ENCODE peak calls at places on chromosomes 16 and 17, in nine cellular contexts. T is RWPE1, E is GM13977, Q is cardiac fibroblast, F is ovary, I is endothelial cell, B is A549, J is brain microvascular endothelial cell, U is heart right ventricle. G is an unnamed sample.

GRCh38 chr17:57349533-57350227 is 93.4 kb downstream of the MSI2 start:
- DNase-seq in Q (no peak), T (no peak), E (no peak), J (no peak), I (no peak), B (no peak), U (no peak), F (no peak), G (no peak)

GRCh38 chr16:50247906-50248608 is 18.3 kb upstream of the ADCY7 start:
- DNase-seq in E (no peak), J (no peak), F (no peak), B (no peak), U (no peak), Q (no peak), T (no peak), I (no peak), G (no peak)

GRCh38 chr17:1095853-1096675 is 83.7 kb downstream of the ABR start:
- DNase-seq in U (no peak), F (no peak), T (no peak), B (no peak), Q (no peak), I (no peak), J (no peak), E (no peak), G (no peak)

GRCh38 chr17:76909971-76910760 is 42.0 kb downstream of the MGAT5B start:
- DNase-seq in I (peak), U (peak), F (peak), T (peak), B (peak), E (peak), Q (peak), J (peak), G (peak)

GRCh38 chr16:49528035-49528434 is 154.4 kb downstream of the C16orf78 start:
- DNase-seq in Q (peak), J (peak), B (no peak), E (peak), U (no peak), I (no peak), T (no peak), F (no peak), G (no peak)

GRCh38 chr16:4608704-4608980 is 6.0 kb downstream of the UBALD1 start:
- DNase-seq in B (no peak), Q (no peak), E (no peak), J (no peak), T (no peak), U (no peak), I (no peak), F (no peak), G (no peak)

GRCh38 chr17:41792835-41793748 is 6.6 kb upstream of the JUP start:
- DNase-seq in E (no peak), T (peak), J (peak), F (peak), I (no peak), B (peak), Q (peak), U (peak), G (peak)

GRCh38 chr16:83305092-83305491 is 502.7 kb upstream of the HSBP1 start:
- DNase-seq in Q (peak), E (no peak), I (no peak), U (no peak), T (peak), B (no peak), F (no peak), J (peak), G (peak)

GRCh38 chr17:34579017-34579946 is at the start of gene TMEM132E:
- DNase-seq in E (peak), B (no peak), U (peak), J (no peak), T (no peak), I (peak), F (peak), Q (peak), G (no peak)

GRCh38 chr17:68057531-68057952 is 22.0 kb downstream of the KPNA2 start:
- DNase-seq in F (no peak), E (no peak), Q (peak), I (peak), B (no peak), T (no peak), J (peak), U (no peak), G (peak)

GRCh38 chr16:9934723-9935508 is 247.3 kb downstream of the GRIN2A start:
- DNase-seq in Q (no peak), J (no peak), E (no peak), B (no peak), I (no peak), U (peak), F (peak), T (no peak), G (no peak)

GRCh38 chr16:50598256-50598894 is 50.2 kb downstream of the NKD1 start:
- DNase-seq in B (no peak), F (no peak), I (no peak), E (no peak), Q (no peak), T (no peak), J (no peak), U (peak), G (no peak)

GRCh38 chr17:80264048-80264792 is 3.6 kb downstream of the RNF213 start:
- DNase-seq in U (no peak), T (no peak), F (no peak), B (no peak), J (no peak), Q (no peak), I (no peak), E (no peak), G (no peak)

GRCh38 chr16:20676867-20677266 is 20.6 kb downstream of the ACSM1 start:
- DNase-seq in Q (no peak), J (no peak), I (no peak), U (no peak), E (no peak), B (no peak), T (no peak), F (no peak), G (no peak)

GRCh38 chr16:15879255-15879804 is 9.1 kb downstream of the CEP20 start:
- DNase-seq in F (no peak), J (peak), U (no peak), B (peak), Q (peak), E (no peak), I (no peak), T (peak), G (peak)

GRCh38 chr17:6796887-6797490 is 21.0 kb downstream of the FBXO39 start:
- DNase-seq in B (no peak), F (no peak), U (no peak), T (peak), Q (no peak), J (no peak), I (no peak), E (no peak), G (peak)

GRCh38 chr17:73281926-73282325 is 20.2 kb upstream of the CPSF4L start:
- DNase-seq in E (peak), J (no peak), Q (no peak), I (no peak), F (no peak), B (no peak), U (no peak), T (no peak), G (no peak)

GRCh38 chr17:80394629-80395216 is 20.2 kb upstream of the ENDOV start:
- DNase-seq in T (no peak), Q (no peak), I (no peak), B (no peak), U (no peak), J (no peak), F (no peak), E (no peak), G (no peak)

GRCh38 chr16:30902070-30902972 is 5.9 kb downstream of the CTF1 start:
- DNase-seq in J (peak), U (peak), E (peak), F (peak), B (peak), T (peak), I (peak), Q (peak), G (peak)

GRCh38 chr17:54916721-54917120 is 16.1 kb downstream of the TOM1L1 start:
- DNase-seq in T (no peak), B (no peak), Q (no peak), F (no peak), J (no peak), I (no peak), U (no peak), E (no peak), G (no peak)

GRCh38 chr17:65222216-65222738 is 85.1 kb downstream of the RGS9 start:
- DNase-seq in F (no peak), B (no peak), T (no peak), E (no peak), U (no peak), Q (no peak), J (no peak), I (no peak), G (no peak)

GRCh38 chr17:61289408-61290385 is 109.9 kb upstream of the TBX2 start:
- DNase-seq in T (no peak), E (no peak), F (no peak), I (no peak), Q (no peak), U (no peak), J (no peak), B (no peak), G (no peak)

GRCh38 chr17:41585301-41585700 is 1.4 kb downstream of the KRT14 start:
- DNase-seq in E (no peak), Q (no peak), T (no peak), J (no peak), B (no peak), F (no peak), I (no peak), U (no peak), G (no peak)

GRCh38 chr16:28878083-28878926 is at the start of gene ATP2A1:
- DNase-seq in T (no peak), E (no peak), B (no peak), J (no peak), Q (no peak), U (no peak), F (no peak), I (no peak), G (no peak)

GRCh38 chr16:53967172-53967571 is 263.2 kb downstream of the FTO start:
- DNase-seq in E (no peak), F (no peak), I (no peak), J (no peak), Q (no peak), B (no peak), U (no peak), T (no peak), G (no peak)

GRCh38 chr16:84308120-84308519 is 13.4 kb downstream of the WFDC1 start:
- DNase-seq in T (peak), I (peak), F (peak), B (peak), E (peak), U (peak), J (no peak), Q (peak), G (peak)

GRCh38 chr16:57661510-57661909 is 6.6 kb upstream of the ADGRG3 start:
- DNase-seq in F (no peak), U (no peak), E (no peak), J (no peak), B (no peak), T (no peak), I (no peak), Q (no peak), G (no peak)

GRCh38 chr17:73414171-73414955 is 102.6 kb upstream of the CDC42EP4 start:
- DNase-seq in I (no peak), E (no peak), B (no peak), J (no peak), Q (no peak), U (no peak), F (no peak), T (no peak), G (no peak)

DNA sequence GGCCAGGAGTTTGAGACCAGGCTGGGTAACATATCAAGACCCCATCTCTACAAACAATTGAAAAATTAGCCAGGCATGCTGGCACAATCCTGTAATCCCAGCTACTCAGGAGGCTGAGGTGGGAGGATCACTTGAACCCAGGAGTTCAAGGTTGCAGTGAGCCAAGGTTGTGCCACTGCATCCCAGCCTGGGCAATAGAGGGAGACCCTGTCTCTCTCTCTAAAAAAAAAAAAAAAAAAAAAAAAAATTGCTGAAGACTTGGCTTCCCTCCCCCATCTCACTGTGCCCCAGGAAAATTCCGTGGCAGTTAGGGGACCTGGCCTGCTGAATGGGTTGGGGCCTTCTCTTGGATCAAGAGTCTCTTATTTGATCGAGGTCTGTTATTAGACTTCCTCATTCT is at the start of gene ODF4:
- DNase-seq in J (no peak), E (no peak), T (no peak), U (no peak), B (no peak), Q (no peak), I (no peak), F (no peak), G (no peak)
- TF ChIP-seq CTCF in J (no peak), E (no peak), T (no peak), U (no peak), B (no peak), Q (no peak), I (no peak), F (no peak), G (no peak)

GRCh38 chr16:24800586-24800985 is 45.2 kb upstream of the SLC5A11 start:
- DNase-seq in Q (peak), U (no peak), B (peak), E (no peak), T (peak), J (peak), I (no peak), F (no peak), G (peak)
- TF ChIP-seq CTCF in Q (peak), U (peak), B (peak), E (no peak), T (peak), J (peak), I (no peak), F (no peak), G (peak)

GRCh38 chr16:66267287-66268137 is 99.0 kb upstream of the CDH5 start:
- DNase-seq in I (no peak), J (no peak), F (peak), Q (peak), E (no peak), T (no peak), B (no peak), U (no peak), G (no peak)

GRCh38 chr16:66264311-66265105 is 102.0 kb upstream of the CDH5 start:
- DNase-seq in B (no peak), U (no peak), F (no peak), E (no peak), T (no peak), J (no peak), I (no peak), Q (no peak), G (no peak)

GRCh38 chr16:66265106-66265415 is 101.4 kb upstream of the CDH5 start:
- DNase-seq in J (no peak), T (no peak), E (no peak), I (no peak), Q (no peak), U (no peak), B (no peak), F (no peak), G (no peak)

GRCh38 chr16:66265556-66266133 is 100.8 kb upstream of the CDH5 start:
- DNase-seq in I (no peak), E (no peak), F (no peak), Q (no peak), U (no peak), T (no peak), B (no peak), J (no peak), G (no peak)

GRCh38 chr16:66266436-66267286 is 99.8 kb upstream of the CDH5 start:
- DNase-seq in E (no peak), Q (peak), B (no peak), U (peak), J (peak), I (no peak), F (peak), T (no peak), G (no peak)
- TF ChIP-seq CTCF in E (no peak), Q (peak), B (no peak), U (no peak), J (peak), I (no peak), F (no peak), T (no peak), G (no peak)

GRCh38 chr16:14004031-14004718 is 66.9 kb upstream of the MRTFB start:
- DNase-seq in U (peak), T (no peak), I (no peak), E (no peak), B (no peak), F (peak), Q (no peak), J (no peak), G (no peak)

GRCh38 chr16:14004719-14005315 is 66.3 kb upstream of the MRTFB start:
- DNase-seq in B (no peak), U (no peak), E (no peak), F (no peak), T (no peak), I (no peak), J (no peak), Q (no peak), G (no peak)

GRCh38 chr16:14001521-14001920 is 69.6 kb upstream of the MRTFB start:
- DNase-seq in I (no peak), U (no peak), F (no peak), Q (no peak), B (no peak), E (no peak), J (no peak), T (no peak), G (no peak)

GRCh38 chr16:14002416-14002815 is 68.7 kb upstream of the MRTFB start:
- DNase-seq in F (no peak), B (no peak), Q (no peak), T (no peak), E (no peak), U (no peak), J (no peak), I (no peak), G (no peak)

GRCh38 chr16:14003119-14003570 is 68.0 kb upstream of the MRTFB start:
- DNase-seq in U (peak), J (peak), T (peak), Q (peak), F (peak), B (no peak), I (peak), E (no peak), G (peak)
- TF ChIP-seq CTCF in U (no peak), J (peak), T (no peak), Q (no peak), F (no peak), B (no peak), I (no peak), E (no peak), G (no peak)

GRCh38 chr16:52805559-52806168 is 247.0 kb downstream of the CHD9NB start:
- DNase-seq in E (no peak), T (no peak), J (no peak), F (no peak), I (no peak), U (no peak), B (no peak), Q (no peak), G (no peak)
- TF ChIP-seq CTCF in E (no peak), T (no peak), J (no peak), F (no peak), I (no peak), U (no peak), B (no peak), Q (no peak), G (no peak)

DNA sequence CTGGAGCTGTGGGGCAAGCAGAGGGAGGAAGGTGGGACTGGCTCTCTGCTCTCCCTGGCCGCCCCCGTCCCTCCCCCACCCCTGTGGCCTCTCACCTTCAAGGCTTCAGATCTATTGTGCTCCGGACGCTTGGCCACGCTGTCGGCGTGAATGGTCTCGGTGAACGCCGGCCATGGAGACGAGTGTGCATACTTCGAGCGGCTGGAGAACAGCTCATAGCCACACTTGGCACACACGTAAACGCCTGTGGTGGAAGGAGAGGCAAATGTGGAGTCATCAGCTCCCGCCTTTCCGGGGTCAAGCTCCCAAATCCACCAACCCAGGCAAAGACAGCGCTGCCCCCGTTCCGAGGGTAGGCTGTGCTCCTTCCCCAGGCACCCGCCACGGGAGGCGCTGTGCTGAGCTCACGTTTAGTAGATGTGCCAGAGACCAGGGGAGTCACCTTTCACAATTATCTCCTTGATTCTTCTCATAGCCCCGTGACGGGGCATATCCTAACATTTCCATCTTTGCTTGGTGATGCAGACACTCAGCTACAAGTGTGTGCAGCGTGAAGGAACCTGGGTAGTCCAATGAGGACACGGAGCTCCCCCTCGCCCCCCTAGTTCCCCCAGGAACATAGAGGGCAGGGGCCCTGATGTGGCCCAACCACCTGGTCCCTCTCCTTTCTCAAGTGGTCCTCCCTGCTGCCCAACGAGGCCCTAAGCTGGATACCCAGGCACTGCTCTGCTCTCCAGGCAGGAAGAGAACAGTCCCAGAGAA is 1.7 kb downstream of the MSRB1 start:
- DNase-seq in J (peak), E (no peak), B (no peak), F (no peak), Q (peak), I (peak), U (no peak), T (no peak), G (no peak)
- TF ChIP-seq CTCF in J (peak), E (no peak), B (peak), F (no peak), Q (no peak), I (peak), U (peak), T (no peak), G (no peak)

GRCh38 chr17:43588121-43588520 is 42.0 kb upstream of the ETV4 start:
- DNase-seq in F (no peak), B (no peak), E (no peak), U (no peak), Q (no peak), J (no peak), I (no peak), T (no peak), G (no peak)

GRCh38 chr17:43595466-43595865 is 49.3 kb upstream of the ETV4 start:
- DNase-seq in F (no peak), I (no peak), Q (no peak), J (no peak), T (no peak), B (no peak), E (no peak), U (no peak), G (no peak)

GRCh38 chr17:43588664-43589435 is 42.7 kb upstream of the ETV4 start:
- DNase-seq in Q (no peak), T (no peak), F (no peak), U (no peak), E (no peak), B (no peak), I (no peak), J (no peak), G (no peak)

GRCh38 chr17:43587647-43588046 is 41.5 kb upstream of the ETV4 start:
- DNase-seq in T (no peak), E (no peak), F (no peak), J (no peak), U (no peak), B (no peak), I (no peak), Q (no peak), G (no peak)

GRCh38 chr17:43591750-43592562 is 45.8 kb upstream of the ETV4 start:
- DNase-seq in B (no peak), T (peak), Q (peak), E (no peak), F (peak), I (no peak), U (peak), J (peak), G (peak)
- TF ChIP-seq CTCF in B (no peak), T (no peak), Q (no peak), E (no peak), F (no peak), I (no peak), U (no peak), J (peak), G (no peak)

GRCh38 chr17:78723001-78723796 is 58.9 kb downstream of the CYTH1 start:
- DNase-seq in T (no peak), J (no peak), I (peak), Q (peak), U (peak), B (no peak), F (peak), E (no peak), G (no peak)
- TF ChIP-seq CTCF in T (no peak), J (no peak), I (no peak), Q (no peak), U (no peak), B (no peak), F (no peak), E (no peak), G (no peak)